ENCODE peak calls at places on chromosomes 5 and 9, in nine cellular contexts. S is caudate nucleus; U is upper lobe of right lung; X is globus pallidus; D is astrocyte of the spinal cord; K is CD4-positive, alpha-beta T cell; B is fibroblast of the aortic adventitia; H is lung; Y is HT-29. P is an unnamed sample.

GRCh38 chr5:157989296-157989695 is 130.4 kb upstream of the CLINT1 start:
- DNase-seq in S (no peak), U (no peak), X (no peak), D (no peak), K (no peak), B (peak; percentile 27), H (no peak), Y (no peak), P (no peak)

GRCh38 chr9:75185585-75186170 is 97.4 kb downstream of the OSTF1 start:
- DNase-seq in S (no peak), U (no peak), X (peak; percentile 21), D (no peak), K (peak; percentile 34), B (peak; percentile 18), H (no peak), Y (peak; percentile 65), P (peak; percentile 3)

GRCh38 chr9:91426123-91426745 is 2.6 kb upstream of the NFIL3 start:
- DNase-seq in S (no peak), U (no peak), X (peak; percentile 31), D (peak; percentile 60), K (no peak), B (peak; percentile 63), H (no peak), Y (peak; percentile 71), P (peak; percentile 57)

GRCh38 chr5:126053630-126054029 is 369.6 kb upstream of the GRAMD2B start:
- DNase-seq in S (no peak), U (no peak), X (no peak), D (no peak), K (no peak), B (no peak), H (no peak), Y (no peak), P (peak; percentile 6)

GRCh38 chr5:20536813-20537212 is 548.8 kb upstream of the CDH18 start:
- DNase-seq in S (no peak), U (no peak), X (no peak), D (no peak), K (no peak), B (no peak), H (no peak), Y (no peak), P (no peak)

GRCh38 chr9:76810377-76810957 is 46.2 kb downstream of the PCA3 start:
- DNase-seq in S (no peak), U (no peak), X (peak; percentile 79), D (peak; percentile 69), K (no peak), B (peak; percentile 82), H (peak; percentile 37), Y (peak; percentile 76), P (peak; percentile 42)

GRCh38 chr9:92506184-92506857 is 24.0 kb upstream of the ASPN start:
- DNase-seq in S (no peak), U (no peak), X (peak; percentile 8), D (peak; percentile 93), K (no peak), B (peak; percentile 100), H (no peak), Y (no peak), P (no peak)

GRCh38 chr9:2943016-2943415 is 99.1 kb upstream of the PUM3 start:
- DNase-seq in S (no peak), U (no peak), X (no peak), D (no peak), K (no peak), B (no peak), H (no peak), Y (no peak), P (no peak)